ENCODE peak calls at places on chromosomes 13 and 19, in ten cellular contexts. D is WERI-Rb-1; T is upper lobe of right lung; A is spleen; F is breast epithelium; X is IMR-90; G is mucosa of descending colon; E is CD8-positive, alpha-beta T cell; C is psoas muscle; O is cardiac muscle cell. K is an unnamed sample.

GRCh38 chr13:33381906-33382305 is 96.4 kb upstream of the STARD13 start:
- DNase-seq in O (no peak), C (no peak), E (no peak), A (no peak), F (no peak), T (no peak), X (no peak), D (no peak), G (no peak), K (no peak)

GRCh38 chr13:101520672-101521071 is 68.2 kb downstream of the ITGBL1 start:
- DNase-seq in G (no peak), A (no peak), C (no peak), T (no peak), O (no peak), E (no peak), F (no peak), D (no peak), X (peak; percentile 86), K (no peak)

GRCh38 chr13:26442541-26442940 is 114.9 kb upstream of the WASF3 start:
- DNase-seq in T (no peak), E (no peak), O (no peak), A (no peak), C (no peak), D (no peak), F (no peak), X (peak; percentile 82), G (no peak), K (peak; percentile 49)

GRCh38 chr19:14661372-14661924 is 13.2 kb downstream of the ADGRE3 start:
- DNase-seq in T (no peak), O (no peak), F (no peak), E (no peak), D (no peak), A (peak; percentile 41), C (no peak), X (no peak), G (no peak), K (no peak)

GRCh38 chr19:449916-450315 is 10.9 kb downstream of the SHC2 start:
- DNase-seq in C (no peak), E (no peak), O (no peak), F (no peak), D (no peak), G (no peak), T (no peak), X (no peak), A (no peak), K (no peak)

GRCh38 chr13:112928020-112928931 is 40.7 kb upstream of the MCF2L start:
- DNase-seq in T (no peak), C (no peak), D (no peak), O (no peak), A (no peak), X (no peak), E (no peak), G (no peak), F (no peak), K (no peak)

GRCh38 chr19:15613338-15613737 is 1.7 kb upstream of the CYP4F8 start:
- DNase-seq in D (no peak), A (no peak), C (no peak), E (no peak), X (no peak), G (no peak), F (no peak), O (no peak), T (no peak), K (no peak)

GRCh38 chr19:1355258-1355973 is 28.3 kb upstream of the NDUFS7 start:
- DNase-seq in D (no peak), A (no peak), T (no peak), O (no peak), X (no peak), F (no peak), G (no peak), E (no peak), C (no peak), K (no peak)

GRCh38 chr13:19117913-19118739 is 63.5 kb downstream of the TUBA3C start:
- DNase-seq in G (no peak), A (no peak), C (no peak), E (no peak), F (no peak), D (no peak), O (no peak), X (no peak), T (no peak), K (no peak)

GRCh38 chr19:46849610-46850009 is 1.0 kb downstream of the AP2S1 start:
- DNase-seq in T (no peak), G (peak; percentile 29), F (peak; percentile 30), C (no peak), X (no peak), A (peak; percentile 70), O (peak; percentile 30), D (no peak), E (no peak), K (no peak)

GRCh38 chr13:44768775-44769578 is 192.8 kb upstream of the TSC22D1 start:
- DNase-seq in F (no peak), E (no peak), G (no peak), T (no peak), A (no peak), X (peak; percentile 46), D (no peak), O (no peak), C (no peak), K (no peak)

GRCh38 chr13:20983386-20983785 is 78.0 kb downstream of the LATS2 start:
- DNase-seq in E (no peak), D (no peak), F (no peak), O (no peak), T (no peak), C (no peak), X (no peak), A (no peak), G (no peak), K (no peak)
- H3K36me3 ChIP-seq in E (no peaks in the 10 kb centered on the region), D (peaks cover 4% of the 10 kb centered on the region), F (peaks cover 26% of the 10 kb centered on the region), O (peaks cover 37% of the 10 kb centered on the region), T (peaks cover 83% of the 10 kb centered on the region), C (peaks cover 8% of the 10 kb centered on the region), X (peaks cover 61% of the 10 kb centered on the region), A (no peaks in the 10 kb centered on the region), G (no peaks in the 10 kb centered on the region), K (peaks cover 37% of the 10 kb centered on the region)

GRCh38 chr19:2774953-2775555 is 8.0 kb downstream of the SGTA start:
- DNase-seq in X (no peak), E (no peak), O (no peak), C (no peak), T (peak; percentile 85), G (no peak), D (no peak), F (no peak), A (no peak), K (no peak)
- H3K4me3 ChIP-seq in X (no peak overlapping the region), E (peak overlapping the region; percentile 37), O (no peak overlapping the region), C (peak overlapping the region; percentile 43), T (peak overlapping the region; percentile 34), G (no peak overlapping the region), D (no peak overlapping the region), F (peak overlapping the region; percentile 27), A (peak overlapping the region; percentile 53), K (no peak overlapping the region)

DNA sequence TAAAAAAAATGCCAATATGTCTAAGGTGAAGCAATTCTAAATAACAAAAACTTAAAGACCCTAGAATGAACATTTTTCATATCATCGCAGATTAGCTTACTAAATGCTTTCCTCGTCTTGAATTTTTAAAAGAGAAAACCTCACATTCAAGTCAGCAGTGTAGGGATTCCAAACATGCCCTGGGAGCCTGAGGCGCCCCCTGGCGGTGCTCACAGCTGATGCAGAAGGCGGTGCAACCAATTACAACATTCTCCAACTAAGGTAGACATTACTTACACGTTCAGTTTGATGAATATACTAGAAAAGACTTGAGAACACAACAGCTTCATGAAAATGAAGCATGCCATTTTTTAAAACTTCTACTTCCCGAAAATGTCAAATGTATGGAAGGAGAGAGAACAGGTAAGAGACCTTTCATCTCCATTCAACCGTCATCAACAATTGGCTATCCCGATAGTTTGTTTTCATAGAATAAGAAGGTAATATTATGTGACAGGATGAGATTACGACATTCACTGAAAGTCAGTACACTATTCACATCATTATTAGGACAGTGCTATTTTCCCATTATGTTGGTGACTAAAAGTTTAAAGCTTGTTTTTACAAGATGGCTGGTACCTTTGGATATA is 304.4 kb downstream of the DCLK1 start:
- DNase-seq in D (no peak), E (no peak), A (no peak), C (no peak), O (no peak), F (no peak), G (no peak), X (no peak), T (no peak), K (no peak)
- TF ChIP-seq CTCF in D (no peak), E (no peak), A (no peak), C (no peak), O (peak; percentile 3), F (no peak), G (no peak), X (peak; percentile 8), T (no peak), K (peak; percentile 34)

GRCh38 chr19:40331052-40331451 is 17.1 kb downstream of the C19orf47 start:
- DNase-seq in F (peak; percentile 72), D (no peak), E (no peak), X (no peak), T (peak; percentile 71), C (no peak), O (no peak), G (no peak), A (no peak), K (no peak)

GRCh38 chr19:40337107-40337506 is 11.1 kb downstream of the C19orf47 start:
- DNase-seq in A (no peak), X (no peak), E (no peak), T (no peak), G (no peak), O (no peak), C (no peak), D (no peak), F (no peak), K (no peak)

GRCh38 chr19:40335855-40336700 is 12.1 kb downstream of the C19orf47 start:
- DNase-seq in C (no peak), G (peak; percentile 4), O (no peak), X (no peak), T (no peak), F (no peak), D (no peak), A (peak; percentile 38), E (no peak), K (no peak)

GRCh38 chr19:40335101-40335500 is 13.1 kb downstream of the C19orf47 start:
- DNase-seq in D (no peak), C (no peak), A (peak; percentile 33), O (no peak), X (no peak), G (no peak), F (no peak), E (no peak), T (no peak), K (no peak)

GRCh38 chr19:40332669-40333068 is 15.5 kb downstream of the C19orf47 start:
- DNase-seq in X (no peak), D (no peak), O (no peak), C (no peak), E (no peak), G (no peak), A (no peak), T (no peak), F (no peak), K (no peak)
- H3K36me3 ChIP-seq in X (peaks cover 46% of the 10 kb centered on the region), D (peaks cover 67% of the 10 kb centered on the region), O (peaks cover 21% of the 10 kb centered on the region), C (peaks cover 7% of the 10 kb centered on the region), E (peaks cover 20% of the 10 kb centered on the region), G (peaks cover 6% of the 10 kb centered on the region), A (no peaks in the 10 kb centered on the region), T (peaks cover 73% of the 10 kb centered on the region), F (no peaks in the 10 kb centered on the region), K (peaks cover 18% of the 10 kb centered on the region)

K was measured in BJ.